ENCODE peak calls at places on chromosomes 13 and 19, in eight cellular contexts. J is H1, G is transverse colon, C is esophagus squamous epithelium, B is stomach, S is suprapubic skin, X is prostate gland, I is heart left ventricle. D is an unnamed sample.

GRCh38 chr13:95100525-95101121 is 200.6 kb downstream of the ABCC4 start:
- DNase-seq in B (no peak), G (no peak), S (no peak), X (peak; percentile 53), I (no peak), J (no peak), C (no peak), D (no peak)

GRCh38 chr19:43735013-43735412 is 19.1 kb downstream of the IRGC start:
- DNase-seq in I (no peak), S (no peak), G (no peak), J (no peak), B (no peak), X (no peak), C (no peak), D (no peak)

GRCh38 chr19:32677657-32678056 is 2.0 kb downstream of the RGS9BP start:
- DNase-seq in J (no peak), X (no peak), S (no peak), G (no peak), B (no peak), I (no peak), C (no peak), D (no peak)

GRCh38 chr19:55667958-55668357 is 7.1 kb upstream of the EPN1 start:
- DNase-seq in S (no peak), X (no peak), I (no peak), J (no peak), C (no peak), B (peak; percentile 72), G (no peak), D (no peak)

GRCh38 chr13:97246596-97246995 is 24.5 kb downstream of the MBNL2 start:
- DNase-seq in S (no peak), J (no peak), G (no peak), I (no peak), B (no peak), X (no peak), C (no peak), D (no peak)

GRCh38 chr19:2381151-2381822 is 21.2 kb downstream of the TMPRSS9 start:
- DNase-seq in C (no peak), G (no peak), B (no peak), I (no peak), J (no peak), X (no peak), S (no peak), D (no peak)

GRCh38 chr19:19444694-19445155 is 39.2 kb downstream of the GATAD2A start:
- DNase-seq in X (no peak), I (peak; percentile 30), J (no peak), C (no peak), G (no peak), B (peak; percentile 56), S (no peak), D (no peak)

GRCh38 chr19:33606556-33606955 is 15.2 kb upstream of the CHST8 start:
- DNase-seq in I (no peak), B (peak; percentile 0), X (no peak), J (no peak), G (no peak), S (no peak), C (no peak), D (no peak)

GRCh38 chr19:32971012-32971595 is 654 bp downstream of the CEP89 start:
- DNase-seq in G (no peak), I (no peak), J (no peak), S (no peak), B (no peak), C (no peak), X (no peak), D (no peak)

GRCh38 chr13:109348514-109349340 is 437.7 kb downstream of the IRS2 start:
- DNase-seq in S (no peak), C (no peak), J (no peak), X (no peak), G (no peak), I (no peak), B (no peak), D (no peak)

GRCh38 chr13:43132911-43133310 is 109.5 kb downstream of the DNAJC15 start:
- DNase-seq in G (no peak), S (no peak), J (no peak), I (no peak), X (no peak), B (no peak), C (no peak), D (no peak)

GRCh38 chr13:39336207-39336606 is 266.8 kb downstream of the LHFPL6 start:
- DNase-seq in G (no peak), I (no peak), X (no peak), J (no peak), C (no peak), S (no peak), B (no peak), D (no peak)

GRCh38 chr13:34308725-34309124 is 490.8 kb downstream of the RFC3 start:
- DNase-seq in B (no peak), J (no peak), G (no peak), X (no peak), I (no peak), C (no peak), S (no peak), D (no peak)

GRCh38 chr13:35475131-35475959 is 1.1 kb downstream of the MAB21L1 start:
- DNase-seq in C (no peak), G (peak; percentile 8), X (no peak), J (peak; percentile 71), S (no peak), B (peak; percentile 39), I (peak; percentile 44), D (peak; percentile 21)

GRCh38 chr13:91212229-91212628 is 135.3 kb upstream of the MIR17HG start:
- DNase-seq in S (no peak), I (no peak), G (no peak), B (no peak), X (no peak), J (no peak), C (no peak), D (no peak)

GRCh38 chr19:30637926-30638325 is 265.7 kb downstream of the ZNF536 start:
- DNase-seq in S (no peak), I (no peak), J (no peak), C (no peak), B (no peak), G (no peak), X (no peak), D (no peak)

GRCh38 chr19:14476663-14477401 is 1.7 kb upstream of the PTGER1 start:
- DNase-seq in G (peak; percentile 46), C (no peak), J (peak; percentile 50), B (peak; percentile 51), I (peak; percentile 40), X (no peak), S (peak; percentile 78), D (peak; percentile 77)

GRCh38 chr19:16405797-16406196 is 66.0 kb downstream of the EPS15L1 start:
- DNase-seq in S (no peak), J (no peak), G (no peak), C (no peak), X (no peak), B (no peak), I (no peak), D (no peak)
- TF ChIP-seq POLR2A in S (no peak), J (no peak), G (no peak), C (no peak), X (no peak), B (no peak), I (no peak), D (no peak)

DNA sequence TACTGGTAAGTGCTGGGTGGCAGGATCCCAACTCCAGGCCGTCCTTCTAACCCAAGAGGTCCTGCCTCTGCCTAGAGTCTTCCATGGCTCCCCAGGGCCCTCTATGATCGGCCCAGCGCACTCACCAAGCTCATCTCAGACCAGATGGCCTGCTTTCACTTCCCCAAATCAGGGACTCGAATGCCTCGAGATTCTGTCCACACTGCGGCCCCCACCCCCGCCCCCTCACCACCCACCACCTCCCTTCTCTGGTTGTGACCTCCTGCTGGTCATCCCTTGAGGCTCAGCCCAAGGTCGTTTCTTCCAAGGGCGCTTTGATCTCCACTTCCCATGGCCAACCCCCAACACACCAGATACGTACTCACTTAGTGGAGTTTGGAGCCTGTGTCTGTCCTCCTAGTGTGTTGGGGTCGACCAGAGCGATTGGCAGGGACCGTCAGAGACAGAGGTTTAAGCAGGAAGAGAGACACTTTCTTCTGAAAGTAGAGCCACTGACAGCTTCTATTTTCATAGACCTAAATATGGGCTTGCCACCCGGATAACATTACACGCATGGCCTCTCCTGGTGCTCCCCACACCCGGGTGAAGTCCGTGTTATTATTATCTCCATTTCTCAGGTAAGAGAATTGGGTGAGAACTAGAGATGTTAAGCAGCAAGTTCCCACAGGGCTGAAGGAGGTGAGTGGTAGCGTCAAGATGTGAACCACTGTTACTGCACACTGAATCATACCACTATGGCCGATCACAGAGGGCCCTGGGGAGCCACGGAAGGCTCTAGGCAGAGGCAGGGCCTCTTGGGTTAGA is at the start of gene FCER2:
- DNase-seq in X (no peak), G (peak; percentile 45), C (no peak), J (no peak), B (no peak), S (no peak), I (no peak), D (no peak)
- TF ChIP-seq POLR2A in X (no peak), G (no peak), C (no peak), J (no peak), B (no peak), S (no peak), I (no peak), D (no peak)

GRCh38 chr19:54189020-54189667 is at the start of gene MBOAT7:
- DNase-seq in S (peak; percentile 83), B (no peak), J (no peak), I (no peak), G (no peak), X (no peak), C (no peak), D (no peak)
- TF ChIP-seq POLR2A in S (no peak), B (no peak), J (no peak), I (peak; percentile 56), G (peak; percentile 75), X (peak; percentile 96), C (peak; percentile 73), D (no peak)

DNA sequence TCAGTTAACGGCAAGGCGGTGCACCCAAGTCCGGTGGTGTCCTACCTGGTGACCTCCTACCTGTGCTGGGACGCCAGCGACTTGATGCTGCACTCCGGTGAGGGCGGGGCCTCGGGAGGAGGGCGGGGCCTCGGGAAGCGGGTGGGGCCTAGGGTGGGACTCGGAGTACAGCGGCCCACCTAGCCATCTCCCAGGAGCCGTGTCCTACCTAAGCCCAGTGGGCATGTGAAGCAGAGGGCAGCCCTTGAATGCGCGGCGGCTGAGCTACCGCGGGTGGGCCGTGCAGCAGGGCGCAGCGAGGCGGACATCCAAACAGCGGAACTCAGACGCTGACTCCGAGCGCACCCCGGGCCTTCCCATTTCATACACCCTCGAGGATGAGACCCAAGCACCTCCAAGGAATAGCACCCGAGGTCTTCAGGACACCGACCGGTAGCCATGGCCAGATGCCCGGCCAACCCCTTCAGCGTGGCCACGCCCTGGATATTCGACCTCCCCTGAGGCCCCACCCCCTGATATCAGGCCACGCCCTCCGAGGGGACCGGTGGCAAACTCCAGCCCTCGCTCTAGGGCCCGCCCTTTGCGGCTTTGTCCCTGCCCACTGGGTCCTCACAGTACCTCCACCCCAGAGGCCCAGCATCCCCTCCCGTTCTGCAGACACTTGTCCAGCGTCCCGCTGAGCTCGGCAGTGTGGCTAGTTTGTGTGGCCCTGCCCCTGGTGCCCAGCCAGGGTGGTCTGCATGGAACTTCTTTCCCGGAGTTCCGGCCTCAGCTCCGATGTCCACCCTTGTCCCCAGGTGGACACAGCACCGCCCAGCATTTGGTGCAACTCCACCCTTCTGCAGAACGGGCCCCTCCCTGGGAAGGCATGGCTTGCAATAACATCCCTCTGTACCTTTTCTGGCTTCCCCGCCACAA is 5.4 kb downstream of the KLK1 start:
- DNase-seq in G (peak; percentile 90), B (peak; percentile 48), C (no peak), X (peak; percentile 59), J (peak; percentile 99), S (no peak), I (peak; percentile 52), D (peak; percentile 78)
- TF ChIP-seq POLR2A in G (peak; percentile 44), B (no peak), C (no peak), X (no peak), J (no peak), S (no peak), I (no peak), D (no peak)

GRCh38 chr19:41859213-41859617 is 840 bp upstream of the RPS19 start:
- DNase-seq in I (no peak), X (no peak), J (no peak), G (no peak), S (no peak), B (no peak), C (no peak), D (no peak)
- TF ChIP-seq POLR2A in I (no peak), X (no peak), J (peak; percentile 24), G (no peak), S (no peak), B (no peak), C (no peak), D (no peak)

D was measured in erythroblast.